ENCODE peak calls at places on chromosomes 3 and 15, in four cellular contexts. M is left cardiac atrium, W is putamen, F is caudate nucleus. K is an unnamed sample.

GRCh38 chr3:45227131-45227819 is 1.2 kb upstream of the TMEM158 start:
- DNase-seq in F (no peak), W (no peak), M (no peak), K (no peak)

GRCh38 chr3:187586226-187586625 is 84.0 kb downstream of the SST start:
- DNase-seq in F (no peak), W (no peak), M (no peak), K (no peak)

GRCh38 chr3:170044795-170045244 is 7.0 kb downstream of the GPR160 start:
- DNase-seq in M (no peak), W (peak), F (no peak), K (no peak)

GRCh38 chr15:31364301-31365031 is 37.8 kb downstream of the KLF13 start:
- DNase-seq in F (no peak), W (no peak), M (no peak), K (no peak)

GRCh38 chr15:69146724-69147435 is 13.6 kb upstream of the GLCE start:
- DNase-seq in M (no peak), F (no peak), W (no peak), K (no peak)

GRCh38 chr15:70480196-70480856 is 283.0 kb downstream of the UACA start:
- DNase-seq in W (no peak), M (peak), F (no peak), K (no peak)

GRCh38 chr3:110743202-110743601 is 328.4 kb upstream of the NECTIN3 start:
- DNase-seq in W (no peak), F (no peak), M (no peak), K (no peak)

GRCh38 chr3:136078421-136079364 is 113.2 kb downstream of the PPP2R3A start:
- DNase-seq in W (peak), F (no peak), M (no peak), K (no peak)

GRCh38 chr3:152331018-152331541 is 62.4 kb downstream of the MBNL1 start:
- DNase-seq in F (no peak), W (no peak), M (peak), K (peak)

GRCh38 chr3:143142354-143142753 is 22.8 kb downstream of the CHST2 start:
- DNase-seq in M (no peak), W (no peak), F (no peak), K (no peak)